ENCODE peak calls at places on chromosomes 1 and 21, in four cellular contexts. C is K562, H is H1, T is SK-N-SH. S is an unnamed sample.

GRCh38 chr1:7387053-7387861 is 383.8 kb upstream of the VAMP3 start:
- DNase-seq in C (no peak), H (no peak), T (peak; percentile 51), S (peak; percentile 37)

GRCh38 chr1:170556910-170557309 is 24.9 kb downstream of the GORAB start:
- DNase-seq in C (no peak), H (no peak), T (no peak), S (no peak)

GRCh38 chr21:36825683-36826082 is 126.8 kb downstream of the SIM2 start:
- DNase-seq in C (peak; percentile 36), H (no peak), T (no peak), S (no peak)

GRCh38 chr1:7781923-7782495 is 2.1 kb upstream of the PER3 start:
- DNase-seq in C (no peak), H (no peak), T (no peak), S (no peak)

GRCh38 chr1:81802601-81803422 is 2.1 kb downstream of the ADGRL2 start:
- DNase-seq in C (no peak), H (no peak), T (peak; percentile 77), S (no peak)

GRCh38 chr1:47181095-47181954 is 8.5 kb downstream of the PDZK1IP1 start:
- DNase-seq in C (peak; percentile 99), H (no peak), T (peak; percentile 17), S (no peak)

GRCh38 chr1:230231739-230232075 is 164.7 kb downstream of the GALNT2 start:
- DNase-seq in C (no peak), H (no peak), T (no peak), S (no peak)

GRCh38 chr1:31905681-31906080 is 32.5 kb downstream of the PTP4A2 start:
- DNase-seq in C (no peak), H (no peak), T (no peak), S (no peak)

GRCh38 chr1:39952359-39953110 is 2.4 kb upstream of the MFSD2A start:
- DNase-seq in C (no peak), H (no peak), T (peak; percentile 42), S (no peak)

GRCh38 chr1:246450485-246451251 is 56.4 kb downstream of the SMYD3 start:
- DNase-seq in C (peak; percentile 57), H (no peak), T (peak; percentile 42), S (peak; percentile 13)

GRCh38 chr1:30790850-30791778 is 33.5 kb upstream of the LAPTM5 start:
- DNase-seq in C (no peak), H (no peak), T (no peak), S (no peak)

GRCh38 chr1:110615548-110616130 is 9.5 kb upstream of the KCNA2 start:
- DNase-seq in C (peak; percentile 67), H (no peak), T (peak; percentile 78), S (peak; percentile 83)

GRCh38 chr1:165376041-165376810 is 19.7 kb upstream of the LMX1A start:
- DNase-seq in C (no peak), H (no peak), T (no peak), S (no peak)

GRCh38 chr1:58249729-58250586 is 296.6 kb downstream of the OMA1 start:
- DNase-seq in C (no peak), H (peak; percentile 47), T (peak; percentile 84), S (peak; percentile 2)

GRCh38 chr21:44495641-44496040 is 40.3 kb downstream of the LRRC3 start:
- DNase-seq in C (no peak), H (no peak), T (no peak), S (no peak)

GRCh38 chr1:221887091-221887746 is 145.3 kb upstream of the DUSP10 start:
- DNase-seq in C (peak; percentile 26), H (peak; percentile 17), T (peak; percentile 12), S (peak; percentile 65)

GRCh38 chr1:198717510-198717909 is 78.7 kb downstream of the PTPRC start:
- DNase-seq in C (no peak), H (no peak), T (no peak), S (no peak)

GRCh38 chr1:40310983-40311642 is 6.0 kb downstream of the COL9A2 start:
- DNase-seq in C (peak; percentile 79), H (no peak), T (no peak), S (no peak)

GRCh38 chr1:51578383-51579109 is 38.3 kb upstream of the OSBPL9 start:
- DNase-seq in C (no peak), H (no peak), T (no peak), S (peak; percentile 49)

GRCh38 chr1:168483531-168483930 is 60.3 kb downstream of the XCL2 start:
- DNase-seq in C (no peak), H (no peak), T (no peak), S (no peak)

GRCh38 chr1:111251570-111251969 is 24.1 kb downstream of the CHI3L2 start:
- DNase-seq in C (no peak), H (no peak), T (no peak), S (no peak)

GRCh38 chr1:95627244-95627643 is 393.2 kb downstream of the RWDD3 start:
- DNase-seq in C (no peak), H (no peak), T (no peak), S (no peak)

GRCh38 chr1:39919545-39919944 is 17.8 kb upstream of the MYCL start:
- DNase-seq in C (peak; percentile 86), H (no peak), T (peak; percentile 88), S (peak; percentile 86)

GRCh38 chr1:85319488-85319887 is 43.1 kb upstream of the BCL10 start:
- DNase-seq in C (no peak), H (no peak), T (no peak), S (no peak)

GRCh38 chr1:156828414-156829085 is 11.9 kb upstream of the SH2D2A start:
- DNase-seq in C (no peak), H (no peak), T (no peak), S (no peak)

GRCh38 chr1:167650266-167651160 is 20.5 kb downstream of the RCSD1 start:
- DNase-seq in C (no peak), H (no peak), T (no peak), S (no peak)

GRCh38 chr1:93615201-93616150 is 66.2 kb downstream of the BCAR3 start:
- DNase-seq in C (peak; percentile 50), H (no peak), T (no peak), S (peak; percentile 58)

GRCh38 chr1:21045351-21045750 is 131.3 kb downstream of the EIF4G3 start:
- DNase-seq in C (no peak), H (no peak), T (peak; percentile 35), S (no peak)

GRCh38 chr1:109979489-109980091 is 5.0 kb upstream of the AHCYL1 start:
- DNase-seq in C (peak; percentile 54), H (no peak), T (no peak), S (no peak)

GRCh38 chr1:48203287-48203900 is 19.1 kb upstream of the SLC5A9 start:
- DNase-seq in C (peak; percentile 71), H (no peak), T (peak; percentile 61), S (no peak)

DNA sequence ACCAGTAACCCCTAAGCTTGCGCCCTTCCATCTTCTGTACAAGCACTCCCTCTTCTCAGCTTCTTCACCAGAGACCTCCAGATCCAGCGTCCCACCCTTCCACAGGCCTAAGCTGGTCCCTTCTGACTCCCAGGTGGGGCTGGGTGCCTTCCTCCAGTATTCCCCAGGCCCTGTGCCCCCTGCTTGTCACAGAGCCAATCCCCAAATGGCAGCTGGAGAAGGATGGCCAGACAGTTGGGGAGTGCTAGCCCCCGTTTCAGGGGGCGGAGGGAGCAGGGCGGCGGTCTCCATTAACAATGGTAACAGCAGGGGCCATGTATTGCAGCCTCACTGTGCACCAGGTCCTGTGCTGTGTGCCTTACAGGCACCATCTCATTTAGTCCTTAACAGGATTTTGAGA is 85.7 kb downstream of the KCNN3 start:
- DNase-seq in C (no peak), H (no peak), T (no peak), S (no peak)
- TF ChIP-seq JUND in C (no peak), H (no peak), T (no peak), S (no peak)

GRCh38 chr1:59453297-59453970 is 156.5 kb downstream of the FGGY start:
- DNase-seq in C (no peak), H (no peak), T (no peak), S (no peak)
- TF ChIP-seq JUND in C (no peak), H (no peak), T (no peak), S (no peak)

GRCh38 chr1:187568067-187568466 is 739.3 kb downstream of the PLA2G4A start:
- DNase-seq in C (no peak), H (no peak), T (no peak), S (no peak)
- TF ChIP-seq JUND in C (no peak), H (no peak), T (no peak), S (no peak)

GRCh38 chr1:115649964-115650363 is 8.2 kb downstream of the VANGL1 start:
- DNase-seq in C (peak; percentile 30), H (no peak), T (no peak), S (no peak)
- TF ChIP-seq JUND in C (no peak), H (no peak), T (no peak), S (no peak)

GRCh38 chr21:42172596-42173483 is 46.1 kb upstream of the ABCG1 start:
- DNase-seq in C (no peak), H (no peak), T (no peak), S (no peak)
- TF ChIP-seq JUND in C (no peak), H (no peak), T (no peak), S (no peak)